ENCODE peak calls at places on chromosomes 6 and 20, in eight cellular contexts. N is HuH-7, R is EL, B is ACHN, L is mesendoderm, M is glutamatergic neuron, E is Karpas-422, T is cardiac muscle cell. O is an unnamed sample.

GRCh38 chr6:36126553-36127458 is 3.5 kb upstream of the MAPK13 start:
- DNase-seq in E (no peak), L (peak), R (peak), N (no peak), T (peak), M (no peak), B (peak), O (no peak)

GRCh38 chr6:154479388-154480143 is 30.9 kb downstream of the CNKSR3 start:
- DNase-seq in N (no peak), B (peak), R (peak), L (no peak), T (peak), E (no peak), M (no peak), O (no peak)

GRCh38 chr6:52543262-52543661 is 33.6 kb downstream of the TRAM2 start:
- DNase-seq in N (no peak), T (no peak), M (no peak), L (no peak), R (no peak), B (no peak), E (no peak), O (no peak)

GRCh38 chr20:49669601-49670189 is 44.0 kb downstream of the B4GALT5 start:
- DNase-seq in E (peak), N (no peak), L (no peak), B (no peak), T (no peak), M (no peak), R (no peak), O (no peak)

GRCh38 chr6:25942561-25943147 is 12.2 kb upstream of the SLC17A2 start:
- DNase-seq in E (peak), R (peak), M (no peak), B (peak), N (no peak), T (peak), L (peak), O (peak)

GRCh38 chr6:91464201-91464600 is 877.3 kb upstream of the MAP3K7 start:
- DNase-seq in B (no peak), L (no peak), M (no peak), R (no peak), E (no peak), N (no peak), T (no peak), O (no peak)

GRCh38 chr20:51767867-51768758 is at the start of gene ATP9A:
- DNase-seq in R (peak), B (no peak), L (peak), E (no peak), T (peak), M (peak), N (no peak), O (no peak)

GRCh38 chr6:36577298-36577697 is 16.9 kb upstream of the SRSF3 start:
- DNase-seq in E (no peak), N (no peak), L (no peak), M (no peak), R (peak), B (peak), T (peak), O (no peak)

GRCh38 chr6:138577151-138577915 is 78.0 kb upstream of the NHSL1 start:
- DNase-seq in M (peak), R (no peak), B (peak), N (no peak), E (peak), T (no peak), L (no peak), O (no peak)

GRCh38 chr6:34227656-34228421 is 8.8 kb upstream of the HMGA1 start:
- DNase-seq in L (no peak), N (no peak), R (no peak), E (peak), T (no peak), B (no peak), M (no peak), O (no peak)

GRCh38 chr6:141483561-141484061 is 649.1 kb upstream of the GJE1 start:
- DNase-seq in E (peak), N (no peak), B (peak), L (no peak), M (no peak), R (peak), T (peak), O (no peak)

GRCh38 chr6:159038914-159039884 is 5.6 kb downstream of the TAGAP start:
- DNase-seq in R (peak), M (no peak), B (no peak), T (peak), L (no peak), N (no peak), E (peak), O (peak)

GRCh38 chr6:26125015-26125690 is 37.9 kb downstream of the HFE start:
- DNase-seq in T (peak), B (no peak), R (no peak), N (no peak), E (no peak), L (no peak), M (no peak), O (no peak)

GRCh38 chr20:56995635-56996075 is 270.8 kb downstream of the BMP7 start:
- DNase-seq in M (peak), T (peak), N (peak), R (no peak), B (no peak), L (peak), E (peak), O (no peak)

GRCh38 chr20:50124496-50124895 is 11.5 kb upstream of the UBE2V1 start:
- DNase-seq in N (no peak), L (no peak), M (no peak), B (no peak), E (no peak), T (no peak), R (no peak), O (no peak)

GRCh38 chr6:36621371-36621855 is 27.3 kb downstream of the SRSF3 start:
- DNase-seq in R (no peak), N (no peak), B (no peak), E (no peak), T (no peak), L (no peak), M (peak), O (no peak)

GRCh38 chr20:4406627-4407026 is 315.1 kb upstream of the PRND start:
- DNase-seq in T (peak), M (no peak), N (no peak), L (no peak), E (no peak), B (no peak), R (peak), O (no peak)